ENCODE peak calls at places on chromosomes 1 and 21, in ten cellular contexts. P, V, U, B, H, K, Z, A, D and C are unnamed samples.

GRCh38 chr1:13583964-13584791 is 546 bp downstream of the PDPN start:
- DNase-seq in P (peak), V (peak), U (no peak), B (no peak), H (no peak), K (no peak), Z (peak), A (peak), D (peak), C (peak)

GRCh38 chr1:246597340-246597739 is 31.1 kb downstream of the CNST start:
- DNase-seq in P (peak), V (peak), U (peak), B (no peak), H (no peak), K (no peak), Z (no peak), A (no peak), D (no peak), C (no peak)

GRCh38 chr1:36217667-36218066 is 6.6 kb upstream of the THRAP3 start:
- DNase-seq in P (peak), V (peak), U (peak), B (no peak), H (no peak), K (peak), Z (no peak), A (no peak), D (no peak), C (no peak)

GRCh38 chr21:25369524-25370300 is 237.6 kb downstream of the MRPL39 start:
- DNase-seq in P (peak), V (no peak), U (peak), B (no peak), H (no peak), K (no peak), Z (no peak), A (no peak), D (no peak), C (no peak)

GRCh38 chr1:84998642-84999280 is 1.8 kb upstream of the MCOLN2 start:
- DNase-seq in P (no peak), V (peak), U (no peak), B (no peak), H (no peak), K (no peak), Z (no peak), A (no peak), D (peak), C (no peak)

GRCh38 chr1:217857061-217857460 is 225.9 kb downstream of the SPATA17 start:
- DNase-seq in P (peak), V (peak), U (no peak), B (no peak), H (no peak), K (no peak), Z (no peak), A (no peak), D (no peak), C (no peak)

GRCh38 chr21:45989355-45990048 is 7.9 kb downstream of the COL6A1 start:
- DNase-seq in P (no peak), V (no peak), U (no peak), B (no peak), H (no peak), K (no peak), Z (peak), A (no peak), D (no peak), C (peak)

GRCh38 chr1:63794927-63795326 is 21.1 kb downstream of the ROR1 start:
- DNase-seq in P (no peak), V (peak), U (no peak), B (no peak), H (no peak), K (no peak), Z (no peak), A (no peak), D (no peak), C (no peak)

GRCh38 chr1:23524163-23524562 is 6.9 kb downstream of the E2F2 start:
- DNase-seq in P (no peak), V (no peak), U (no peak), B (no peak), H (no peak), K (no peak), Z (no peak), A (no peak), D (no peak), C (no peak)

GRCh38 chr1:93602101-93602500 is 79.5 kb downstream of the BCAR3 start:
- DNase-seq in P (no peak), V (no peak), U (no peak), B (no peak), H (no peak), K (no peak), Z (no peak), A (no peak), D (no peak), C (no peak)

GRCh38 chr21:16792155-16792554 is 720.7 kb upstream of the CXADR start:
- DNase-seq in P (peak), V (no peak), U (no peak), B (no peak), H (no peak), K (no peak), Z (no peak), A (no peak), D (no peak), C (no peak)

GRCh38 chr1:31924839-31925238 is 13.3 kb downstream of the PTP4A2 start:
- DNase-seq in P (no peak), V (no peak), U (no peak), B (no peak), H (no peak), K (no peak), Z (no peak), A (no peak), D (no peak), C (no peak)

GRCh38 chr1:166730299-166730888 is 108.9 kb upstream of the POGK start:
- DNase-seq in P (no peak), V (no peak), U (peak), B (no peak), H (no peak), K (no peak), Z (no peak), A (no peak), D (no peak), C (no peak)
- TF ChIP-seq CTCF in P (no peak), V (no peak), U (no peak), B (peak), H (no peak), K (no peak), Z (no peak), A (no peak), D (no peak), C (no peak)

GRCh38 chr1:177252877-177253276 is 82.1 kb downstream of the BRINP2 start:
- DNase-seq in P (no peak), V (no peak), U (no peak), B (no peak), H (no peak), K (no peak), Z (no peak), A (no peak), D (no peak), C (no peak)

GRCh38 chr1:177255411-177255810 is 84.7 kb downstream of the BRINP2 start:
- DNase-seq in P (peak), V (peak), U (no peak), B (no peak), H (no peak), K (peak), Z (no peak), A (no peak), D (no peak), C (no peak)

GRCh38 chr1:177257596-177257995 is 86.8 kb downstream of the BRINP2 start:
- DNase-seq in P (no peak), V (no peak), U (no peak), B (no peak), H (no peak), K (no peak), Z (no peak), A (no peak), D (no peak), C (no peak)

GRCh38 chr1:177257128-177257527 is 86.4 kb downstream of the BRINP2 start:
- DNase-seq in P (no peak), V (no peak), U (no peak), B (no peak), H (no peak), K (no peak), Z (no peak), A (no peak), D (no peak), C (no peak)

GRCh38 chr1:177256153-177256814 is 85.5 kb downstream of the BRINP2 start:
- DNase-seq in P (peak), V (peak), U (peak), B (peak), H (peak), K (peak), Z (peak), A (peak), D (peak), C (no peak)
- TF ChIP-seq CTCF in P (peak), V (peak), U (peak), B (peak), H (peak), K (peak), Z (peak), A (peak), D (peak), C (peak)

GRCh38 chr1:232737917-232738316 is 67.3 kb upstream of the MAP10 start:
- DNase-seq in P (no peak), V (no peak), U (no peak), B (no peak), H (no peak), K (no peak), Z (no peak), A (no peak), D (no peak), C (no peak)
- TF ChIP-seq CTCF in P (no peak), V (no peak), U (no peak), B (no peak), H (no peak), K (no peak), Z (no peak), A (no peak), D (no peak), C (no peak)

GRCh38 chr1:17335821-17336718 is 28.1 kb downstream of the PADI4 start:
- DNase-seq in P (peak), V (peak), U (peak), B (no peak), H (peak), K (peak), Z (peak), A (peak), D (peak), C (peak)
- TF ChIP-seq CTCF in P (peak), V (peak), U (peak), B (peak), H (peak), K (peak), Z (peak), A (peak), D (peak), C (peak)

DNA sequence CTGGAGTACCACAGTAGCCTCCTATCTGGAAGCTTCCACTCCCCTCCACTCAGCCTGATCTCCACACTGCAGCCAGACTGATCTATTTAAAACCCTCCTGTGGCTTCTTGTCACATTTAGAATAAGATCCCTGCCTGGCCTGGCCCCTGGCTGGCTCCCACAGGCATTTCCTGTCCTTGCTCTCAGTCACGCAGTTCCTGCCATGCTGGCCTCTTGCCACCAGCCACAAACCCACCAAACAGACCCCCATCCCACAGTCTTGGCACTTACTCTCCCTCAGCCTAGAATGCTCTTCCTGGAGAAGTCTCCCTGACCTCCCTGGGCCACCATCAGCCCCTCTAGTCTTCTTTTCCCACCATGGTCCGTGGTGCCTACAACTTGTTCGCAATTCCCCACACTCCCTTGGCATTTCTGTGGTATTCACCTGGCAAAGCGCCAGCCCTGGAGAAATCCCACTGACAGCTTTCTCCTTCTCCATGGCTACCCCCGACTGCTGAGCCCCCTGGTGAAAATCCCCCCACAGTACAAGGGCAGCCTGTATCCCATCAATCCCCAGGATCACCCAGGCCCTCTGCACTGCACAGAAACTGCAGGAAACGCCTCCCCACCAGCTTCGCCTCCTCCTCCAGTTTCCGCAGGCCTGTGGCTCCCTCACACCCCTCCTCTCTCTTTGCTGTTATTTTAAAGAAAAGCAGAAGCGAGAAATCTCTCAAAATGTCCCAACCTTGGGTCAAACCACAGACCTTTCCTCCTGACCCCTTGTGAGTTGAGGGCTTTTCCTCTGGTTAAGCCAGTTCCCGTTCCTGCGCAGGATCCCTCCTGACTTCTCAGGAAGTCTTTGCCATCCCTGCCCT is 94.5 kb downstream of the SYT2 start:
- DNase-seq in P (no peak), V (peak), U (peak), B (peak), H (no peak), K (no peak), Z (no peak), A (peak), D (no peak), C (no peak)
- TF ChIP-seq CTCF in P (no peak), V (no peak), U (no peak), B (no peak), H (no peak), K (no peak), Z (no peak), A (no peak), D (no peak), C (no peak)

GRCh38 chr1:245516178-245516829 is 361.5 kb downstream of the KIF26B start:
- DNase-seq in P (peak), V (peak), U (no peak), B (no peak), H (no peak), K (no peak), Z (no peak), A (no peak), D (no peak), C (no peak)

GRCh38 chr1:245512181-245512888 is 357.6 kb downstream of the KIF26B start:
- DNase-seq in P (peak), V (peak), U (peak), B (no peak), H (no peak), K (no peak), Z (no peak), A (no peak), D (no peak), C (no peak)

GRCh38 chr1:245512980-245513578 is 358.3 kb downstream of the KIF26B start:
- DNase-seq in P (peak), V (peak), U (peak), B (no peak), H (no peak), K (no peak), Z (no peak), A (no peak), D (no peak), C (no peak)
- TF ChIP-seq CTCF in P (peak), V (peak), U (peak), B (peak), H (no peak), K (no peak), Z (no peak), A (no peak), D (peak), C (no peak)